ENCODE peak calls at places on chromosomes 4 and X, in five cellular contexts. T is neuronal stem cell, B is IMR-90, U is mesendoderm, E is mesenchymal stem cell. W is an unnamed sample.

GRCh38 chr4:119478446-119479179 is 150.0 kb downstream of the PDE5A start:
- DNase-seq in T (no peak), B (peak; percentile 55), U (no peak), E (no peak), W (no peak)

GRCh38 chr4:660401-660800 is 13.7 kb downstream of the ATP5ME start:
- DNase-seq in T (no peak), B (no peak), U (no peak), E (no peak), W (no peak)

GRCh38 chrX:23292979-23293651 is 41.5 kb upstream of the PTCHD1 start:
- DNase-seq in T (no peak), B (no peak), U (no peak), E (no peak), W (no peak)

GRCh38 chrX:10507876-10508275 is 112.5 kb downstream of the MID1 start:
- DNase-seq in T (no peak), B (peak; percentile 31), U (no peak), E (no peak), W (peak; percentile 63)

GRCh38 chr4:85898236-85898635 is 423.3 kb downstream of the ARHGAP24 start:
- DNase-seq in T (no peak), B (no peak), U (no peak), E (no peak), W (no peak)

GRCh38 chr4:26866203-26866602 is 5.6 kb downstream of the STIM2 start:
- DNase-seq in T (no peak), B (no peak), U (peak; percentile 66), E (no peak), W (no peak)

GRCh38 chrX:51894697-51895336 is 1.4 kb downstream of the MAGED1 start:
- DNase-seq in T (no peak), B (peak; percentile 31), U (peak; percentile 46), E (peak; percentile 27), W (no peak)

GRCh38 chr4:181143241-181143854 is 1099.9 kb upstream of the TENM3 start:
- DNase-seq in T (peak; percentile 84), B (peak; percentile 72), U (peak; percentile 67), E (peak; percentile 65), W (peak; percentile 77)

GRCh38 chr4:30839583-30840520 is 119.7 kb downstream of the PCDH7 start:
- DNase-seq in T (no peak), B (peak; percentile 78), U (peak; percentile 35), E (peak; percentile 84), W (no peak)

GRCh38 chr4:56757821-56758400 is 63.6 kb downstream of the SPINK2 start:
- DNase-seq in T (peak; percentile 41), B (peak; percentile 94), U (peak; percentile 99), E (peak; percentile 98), W (peak; percentile 66)

GRCh38 chrX:24241822-24242648 is 71.8 kb downstream of the SUPT20HL2 start:
- DNase-seq in T (no peak), B (peak; percentile 39), U (peak; percentile 33), E (peak; percentile 32), W (peak; percentile 39)

GRCh38 chrX:1661048-1661921 is 46.4 kb downstream of the ASMT start:
- DNase-seq in T (no peak), B (no peak), U (peak; percentile 96), E (no peak), W (peak; percentile 80)

GRCh38 chr4:146343199-146343598 is 128.9 kb downstream of the REELD1 start:
- DNase-seq in T (no peak), B (no peak), U (no peak), E (no peak), W (no peak)

GRCh38 chr4:146343776-146344175 is 129.4 kb downstream of the REELD1 start:
- DNase-seq in T (no peak), B (no peak), U (no peak), E (no peak), W (peak; percentile 82)

GRCh38 chr4:146349306-146349705 is 135.0 kb downstream of the REELD1 start:
- DNase-seq in T (no peak), B (no peak), U (no peak), E (no peak), W (no peak)

GRCh38 chr4:146347822-146348221 is 133.5 kb downstream of the REELD1 start:
- DNase-seq in T (no peak), B (no peak), U (no peak), E (no peak), W (no peak)

GRCh38 chr4:146346276-146346675 is 131.9 kb downstream of the REELD1 start:
- DNase-seq in T (no peak), B (no peak), U (no peak), E (no peak), W (no peak)
- H3K4me3 ChIP-seq in T (no peak overlapping the region), B (no peak overlapping the region), U (no peak overlapping the region), E (no peak overlapping the region), W (no peak overlapping the region)

GRCh38 chr4:55186700-55187099 is 61.3 kb upstream of the KDR start:
- DNase-seq in T (no peak), B (no peak), U (peak; percentile 91), E (no peak), W (no peak)

GRCh38 chr4:55183926-55184599 is 58.7 kb upstream of the KDR start:
- DNase-seq in T (no peak), B (peak; percentile 97), U (peak; percentile 95), E (peak; percentile 95), W (peak; percentile 50)

GRCh38 chr4:55181606-55182005 is 56.2 kb upstream of the KDR start:
- DNase-seq in T (no peak), B (peak; percentile 42), U (peak; percentile 70), E (peak; percentile 62), W (no peak)

GRCh38 chr4:55186123-55186522 is 60.7 kb upstream of the KDR start:
- DNase-seq in T (no peak), B (no peak), U (peak; percentile 34), E (peak; percentile 13), W (no peak)

DNA sequence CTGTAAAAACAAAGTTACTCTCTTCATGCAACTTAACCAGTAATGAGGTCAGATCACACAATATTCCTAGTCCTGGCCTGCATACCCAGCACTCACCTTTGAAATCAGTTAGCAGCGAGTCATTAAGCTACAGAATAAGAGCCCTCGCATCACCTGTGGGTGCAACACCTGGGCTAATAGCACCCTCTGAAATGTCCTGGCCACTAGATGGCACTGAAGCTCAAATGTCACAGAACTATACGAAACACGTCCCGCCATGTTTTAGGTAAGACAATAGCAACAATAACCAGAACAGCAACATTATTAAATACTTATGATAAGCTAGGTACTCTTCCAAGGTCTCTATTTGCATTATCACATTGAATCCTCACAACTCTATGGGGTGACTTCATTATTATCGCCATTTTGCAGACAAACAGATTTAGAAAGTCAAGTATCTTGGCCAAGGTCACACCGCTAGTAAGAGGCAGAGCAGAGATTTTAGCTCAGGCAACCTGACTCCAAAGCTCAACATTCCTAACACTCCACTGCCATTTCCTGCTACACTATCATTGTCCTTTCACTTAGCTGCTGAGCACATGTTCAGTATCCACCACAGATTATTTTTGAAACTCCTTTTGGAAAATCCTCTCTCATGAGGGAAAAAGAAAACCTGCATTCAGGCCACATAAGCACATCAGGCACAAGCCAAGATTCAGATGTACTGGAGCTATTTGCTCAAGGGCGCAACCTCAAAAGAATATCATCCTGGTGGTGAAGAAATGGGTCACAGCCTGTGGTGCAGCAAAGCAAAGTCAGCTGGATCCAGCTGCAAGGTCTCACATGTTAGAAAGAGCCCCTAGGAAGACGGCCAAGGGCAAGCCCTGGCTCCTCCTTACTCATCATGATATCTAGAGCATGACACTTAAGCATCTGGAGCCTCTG is 59.5 kb upstream of the KDR start:
- DNase-seq in T (no peak), B (peak; percentile 66), U (peak; percentile 75), E (peak; percentile 76), W (peak; percentile 88)
- H2AK5ac ChIP-seq in T (no peak overlapping the region), B (peak overlapping the region; percentile 63), U (no peak overlapping the region), E (no peak overlapping the region), W (no peak overlapping the region)

DNA sequence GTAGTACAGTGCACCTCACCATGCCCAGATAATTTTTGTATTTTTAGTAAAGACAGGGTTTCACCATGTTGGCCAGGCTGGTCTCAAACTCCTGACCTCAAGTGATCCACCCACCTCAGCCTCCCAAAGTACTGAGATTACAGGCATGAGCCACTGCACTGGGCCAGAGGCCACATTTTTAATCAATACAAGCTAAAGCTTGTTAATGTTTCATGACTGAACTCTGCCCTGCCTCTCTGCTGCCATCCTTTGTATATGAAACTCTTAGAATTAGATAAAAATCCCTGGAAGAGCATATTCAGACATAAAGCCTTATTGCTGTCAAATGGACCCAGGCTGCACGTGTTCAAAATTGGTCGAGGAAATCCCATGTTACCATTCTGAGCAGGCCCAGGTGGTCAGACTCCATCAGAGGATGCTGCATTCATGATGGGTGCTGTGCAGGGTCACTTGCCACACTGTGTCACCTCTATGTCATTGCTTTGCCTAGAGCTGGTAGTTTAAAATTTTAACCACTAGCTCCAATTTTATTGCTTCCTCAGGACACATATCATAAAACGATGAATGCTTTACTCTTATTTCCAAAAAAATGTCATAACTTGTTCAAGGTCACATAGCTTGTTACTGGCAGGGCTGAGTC is 45.2 kb downstream of the LNX1 start:
- DNase-seq in T (no peak), B (no peak), U (no peak), E (no peak), W (no peak)
- H2BK120ac ChIP-seq in T (no peak overlapping the region), B (no peak overlapping the region), U (no peak overlapping the region), E (no peak overlapping the region), W (no peak overlapping the region)

GRCh38 chr4:165756831-165757230 is 116.2 kb upstream of the TLL1 start:
- DNase-seq in T (no peak), B (no peak), U (no peak), E (no peak), W (no peak)
- H3K4me3 ChIP-seq in T (no peak overlapping the region), B (no peak overlapping the region), U (no peak overlapping the region), E (no peak overlapping the region), W (no peak overlapping the region)

W was measured in trophoblast cell.